ENCODE peak calls at places on chromosomes 1 and 21, in eight cellular contexts. C is cardiac fibroblast, X is mucosa of descending colon, N is SJSA1, Z is pancreas, H is neural progenitor cell, G is fibroblast of mammary gland, R is kidney epithelial cell. U is an unnamed sample.

GRCh38 chr1:16155537-16156410 is at the start of gene EPHA2:
- DNase-seq in N (peak), Z (peak), X (peak), H (peak), R (no peak), G (peak), C (peak), U (peak)

GRCh38 chr1:93694039-93694438 is 12.4 kb upstream of the BCAR3 start:
- DNase-seq in Z (no peak), C (peak), R (no peak), G (no peak), N (peak), X (no peak), H (no peak), U (no peak)

GRCh38 chr1:21318714-21319159 is 28.5 kb upstream of the ECE1 start:
- DNase-seq in R (no peak), C (peak), N (no peak), H (no peak), G (peak), Z (peak), X (peak), U (peak)

GRCh38 chr21:40902993-40903392 is 56.0 kb upstream of the DSCAM start:
- DNase-seq in X (no peak), Z (no peak), G (no peak), R (no peak), C (no peak), N (no peak), H (no peak), U (no peak)

GRCh38 chr1:204493882-204494280 is 724 bp downstream of the PIK3C2B start:
- DNase-seq in G (peak), N (no peak), C (peak), Z (peak), X (peak), R (no peak), H (peak), U (peak)

GRCh38 chr1:77387553-77387952 is 105.7 kb downstream of the AK5 start:
- DNase-seq in X (no peak), R (no peak), H (no peak), Z (no peak), N (no peak), G (no peak), C (no peak), U (no peak)

GRCh38 chr1:32733573-32734321 is 31.2 kb upstream of the SYNC start:
- DNase-seq in X (no peak), H (peak), Z (no peak), N (no peak), R (no peak), C (peak), G (peak), U (no peak)

GRCh38 chr1:86419277-86419903 is 4.6 kb upstream of the CLCA2 start:
- DNase-seq in H (peak), R (no peak), Z (no peak), G (peak), N (no peak), C (peak), X (no peak), U (peak)

GRCh38 chr1:17958704-17959103 is 148.9 kb upstream of the IGSF21 start:
- DNase-seq in H (no peak), R (no peak), Z (no peak), X (no peak), G (no peak), N (no peak), C (no peak), U (no peak)

GRCh38 chr1:163307479-163308171 is 14.1 kb upstream of the NUF2 start:
- DNase-seq in X (no peak), G (peak), Z (no peak), N (no peak), R (peak), C (peak), H (no peak), U (peak)

DNA sequence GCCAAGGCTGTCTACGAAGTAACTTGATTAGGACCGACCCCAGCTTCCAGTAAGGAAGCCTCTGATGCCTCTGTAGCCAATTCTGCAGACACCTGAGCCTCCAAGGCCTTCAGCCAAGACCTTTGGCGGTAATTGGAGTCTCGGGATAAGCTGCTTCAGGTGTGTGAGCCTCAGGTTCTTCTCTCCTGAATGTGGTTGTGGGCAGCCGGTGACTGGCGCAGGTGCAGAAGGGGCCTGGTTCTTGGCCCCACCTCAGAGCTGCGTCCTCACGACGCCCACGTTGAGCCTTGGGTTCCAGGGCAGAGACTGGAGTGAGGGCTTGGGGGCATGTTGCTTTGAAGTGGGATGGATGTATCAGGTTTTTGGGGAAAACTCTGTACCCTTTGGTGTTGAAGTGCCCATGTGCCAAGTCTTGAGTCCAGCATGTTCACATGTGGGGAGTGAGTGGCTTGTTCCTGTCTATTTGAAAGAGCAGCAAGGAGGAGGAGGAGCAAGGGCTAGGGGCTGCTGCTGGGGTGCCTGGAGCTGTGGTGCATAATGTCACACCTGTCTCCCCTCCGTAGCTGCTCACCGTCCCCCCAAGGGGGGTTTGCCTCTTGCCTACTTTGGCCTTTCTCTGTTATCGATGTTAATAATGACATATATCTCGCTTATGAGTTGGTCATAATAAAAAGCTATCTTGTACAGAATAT is 1.4 kb downstream of the PSEN2 start:
- DNase-seq in Z (no peak), H (peak), R (no peak), X (no peak), N (no peak), G (no peak), C (no peak), U (no peak)
- H3K4me3 ChIP-seq in Z (peak), H (peak), R (no peak), X (no peak), N (no peak), G (peak), C (no peak), U (no peak)

DNA sequence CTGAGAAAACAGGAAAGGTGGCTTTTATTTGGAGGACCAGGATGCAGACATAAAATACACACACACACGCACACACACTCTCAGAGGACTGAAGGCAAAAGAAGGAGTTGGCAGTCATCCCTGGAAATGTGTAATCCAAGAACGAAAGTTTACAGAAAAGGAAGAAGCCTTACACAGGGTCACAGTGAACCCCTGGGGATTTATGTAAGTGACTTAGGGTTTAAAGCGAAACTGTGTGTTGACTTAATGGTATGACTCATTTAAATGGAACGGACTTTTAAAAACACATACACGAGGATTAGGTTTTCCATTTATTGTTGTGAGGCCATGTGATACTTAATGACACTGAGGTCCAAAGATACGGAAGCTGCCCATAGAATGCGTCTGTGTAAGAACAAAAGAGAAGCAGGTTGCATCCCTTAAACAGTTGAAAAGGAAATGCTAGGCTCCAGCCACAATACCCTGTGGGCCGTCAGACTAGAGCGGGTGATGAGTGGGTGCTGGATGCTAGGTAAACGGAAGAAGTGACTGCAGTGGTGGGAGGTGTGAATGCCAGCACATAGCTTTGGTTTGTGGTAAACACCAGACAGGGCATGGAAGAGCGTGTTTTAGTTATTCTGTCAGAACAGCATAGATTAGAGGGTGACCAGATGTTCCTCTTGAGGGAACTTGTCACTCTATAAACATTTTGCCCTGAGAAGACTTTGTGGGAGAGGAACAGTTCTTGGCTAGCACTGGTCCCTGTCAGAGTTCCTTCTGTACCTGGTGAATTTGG is 21.6 kb upstream of the BCL10 start:
- DNase-seq in G (peak), C (peak), N (peak), H (no peak), X (no peak), Z (no peak), R (peak), U (peak)
- H3K4me3 ChIP-seq in G (peak), C (no peak), N (no peak), H (no peak), X (no peak), Z (no peak), R (no peak), U (peak)

GRCh38 chr1:45299981-45300668 is 26.6 kb upstream of the HPDL start:
- DNase-seq in H (peak), X (no peak), N (peak), C (peak), R (peak), Z (no peak), G (peak), U (peak)
- H3K4me3 ChIP-seq in H (no peak), X (no peak), N (no peak), C (no peak), R (no peak), Z (no peak), G (no peak), U (no peak)

DNA sequence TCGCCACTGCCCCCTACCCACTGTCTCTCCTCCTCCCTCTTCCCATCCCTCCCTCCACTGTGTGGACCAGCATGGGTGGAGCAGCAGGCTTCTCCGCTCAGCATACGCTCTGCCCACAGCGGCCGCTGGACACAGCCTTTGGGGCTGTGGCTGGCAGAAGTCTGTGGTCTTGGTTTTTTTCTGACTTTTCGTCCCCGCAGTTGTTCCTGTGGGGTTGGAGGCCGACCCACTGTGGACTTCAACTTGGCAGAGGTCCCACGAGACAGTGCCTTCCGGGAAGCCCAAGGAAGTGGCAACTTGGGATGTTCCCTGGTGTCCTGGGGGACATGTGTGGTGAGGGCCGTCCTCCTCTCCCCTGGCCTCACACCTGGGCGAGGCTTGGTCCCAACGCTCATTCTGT is 162.5 kb upstream of the C1orf174 start:
- DNase-seq in Z (no peak), C (no peak), X (no peak), R (no peak), N (no peak), H (no peak), G (no peak), U (no peak)
- H3K4me3 ChIP-seq in Z (no peak), C (no peak), X (no peak), R (no peak), N (no peak), H (no peak), G (no peak), U (no peak)

DNA sequence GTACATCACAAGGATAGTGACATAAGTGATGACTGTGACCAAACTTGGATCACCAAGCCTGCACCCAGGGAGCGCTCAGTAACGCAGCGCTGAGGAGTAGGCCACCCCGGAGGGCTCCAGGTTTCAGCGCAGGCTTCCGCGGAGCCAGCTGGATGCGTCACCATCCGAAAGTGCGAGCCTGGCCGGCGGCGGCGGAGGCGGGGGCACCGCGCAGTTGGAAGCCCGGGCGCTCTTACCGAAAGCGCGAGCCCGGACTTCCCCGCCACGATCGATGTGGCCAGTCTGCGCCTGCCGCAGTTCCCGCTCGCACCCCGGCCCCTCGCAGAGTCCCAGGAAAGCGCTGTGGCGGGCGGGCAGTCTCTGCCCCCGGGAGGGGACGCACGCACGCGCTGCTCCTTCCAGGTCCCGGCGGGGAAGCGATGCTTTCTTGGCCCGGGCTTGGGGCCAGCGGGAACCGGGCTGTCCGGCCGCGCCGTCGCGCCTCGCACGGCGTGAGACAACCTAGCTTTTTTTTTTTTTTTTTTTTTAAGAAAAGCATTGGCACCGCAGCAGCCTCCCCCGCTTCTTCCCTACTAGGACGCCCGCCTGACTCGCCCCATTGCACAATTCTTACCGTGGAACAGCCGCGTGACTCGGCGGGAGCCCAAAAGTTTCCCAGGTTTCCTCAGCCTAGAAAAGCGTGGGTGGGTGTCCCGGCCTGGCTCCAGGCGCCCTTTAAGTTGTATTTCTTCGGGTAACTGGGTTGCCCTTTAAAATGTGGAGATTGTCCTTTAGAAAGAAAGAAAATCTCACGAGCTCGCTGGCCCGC is 36.4 kb upstream of the JAK1 start:
- DNase-seq in C (peak), N (peak), H (peak), X (peak), G (peak), R (peak), Z (peak), U (peak)
- H3K4me3 ChIP-seq in C (peak), N (peak), H (peak), X (peak), G (peak), R (peak), Z (peak), U (peak)

DNA sequence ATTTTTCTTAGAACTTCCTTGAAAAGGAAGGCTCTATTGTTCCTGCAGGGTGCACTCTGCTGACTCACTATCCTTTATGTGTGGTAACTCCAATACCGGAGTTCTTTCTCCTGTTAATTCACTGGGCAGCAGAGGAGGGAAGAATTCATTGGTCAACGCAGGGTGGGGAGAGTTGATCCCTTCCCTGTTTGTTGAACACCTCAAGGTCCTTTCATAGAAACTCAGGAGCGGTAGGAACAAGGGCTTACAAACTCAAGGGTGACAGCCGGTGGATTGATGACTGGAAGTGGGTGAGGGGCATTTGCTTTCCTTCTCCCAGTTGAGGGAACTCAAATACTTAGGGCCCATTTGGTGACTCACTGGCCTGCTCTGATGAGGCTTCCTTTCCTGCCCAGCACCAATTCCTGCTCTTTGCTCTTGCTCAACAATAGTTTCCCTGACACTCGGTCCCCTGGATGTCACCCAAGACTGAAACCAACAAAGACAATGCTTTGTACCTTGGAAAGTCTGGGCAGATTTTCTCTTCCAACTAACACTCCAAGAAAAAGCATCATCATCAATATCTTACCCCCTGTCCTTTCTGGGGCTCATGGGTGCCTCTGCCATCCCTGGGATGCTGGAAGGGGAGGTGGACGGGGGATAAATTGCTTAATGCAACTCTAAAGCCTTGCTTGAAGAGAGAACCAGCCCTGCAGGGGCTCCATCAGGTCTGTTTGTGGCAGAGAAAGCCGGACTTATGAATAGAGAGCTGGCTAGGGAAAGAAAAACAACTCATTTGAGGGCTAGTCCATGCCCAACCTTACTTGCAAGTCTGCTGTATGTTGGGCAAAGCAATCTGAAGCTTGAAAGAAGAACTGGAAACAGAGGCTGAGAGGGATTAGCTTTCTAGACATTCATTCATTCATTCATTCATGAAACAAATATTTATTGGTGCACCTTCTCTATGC is 9.3 kb downstream of the SLC26A9 start:
- DNase-seq in X (no peak), Z (no peak), H (peak), R (peak), C (peak), G (peak), N (peak), U (peak)
- H3K4me3 ChIP-seq in X (no peak), Z (no peak), H (no peak), R (no peak), C (no peak), G (no peak), N (no peak), U (no peak)